ENCODE peak calls at places on chromosomes 11 and 22, in six cellular contexts. H is NCI-H2081; F is activated T-helper 9 cell treated with anti-CD3 and anti-CD28 coated beads, Interleukin-2, amount 50 U/mL, for 16 hours; C is NCI-H345; N is LHCN-M2; K is HFFc6. M is an unnamed sample.
A peak's percentile ranks its signal among the peaks of the same experiment; 100 is the strongest.

GRCh38 chr11:13260196-13260962 is 17.2 kb upstream of the BMAL1 start:
- DNase-seq in H (no peak), F (no peak), C (peak; percentile 72), N (peak; percentile 39), K (no peak), M (no peak)

GRCh38 chr11:120375076-120375475 is 38.9 kb downstream of the ARHGEF12 start:
- DNase-seq in H (no peak), F (no peak), C (no peak), N (peak; percentile 72), K (no peak), M (no peak)

GRCh38 chr11:87081358-87081757 is 43.6 kb downstream of the TMEM135 start:
- DNase-seq in H (no peak), F (no peak), C (no peak), N (no peak), K (no peak), M (no peak)

GRCh38 chr11:83092488-83093384 is 21.0 kb upstream of the RAB30 start:
- DNase-seq in H (peak; percentile 46), F (no peak), C (no peak), N (no peak), K (no peak), M (no peak)

GRCh38 chr22:27100789-27101188 is 443.4 kb downstream of the MIAT start:
- DNase-seq in H (no peak), F (no peak), C (no peak), N (peak; percentile 43), K (no peak), M (no peak)

GRCh38 chr11:132026746-132027145 is 656.3 kb downstream of the NTM start:
- DNase-seq in H (peak; percentile 39), F (no peak), C (no peak), N (no peak), K (no peak), M (no peak)

GRCh38 chr22:37501610-37502341 is 15.6 kb upstream of the MFNG start:
- DNase-seq in H (peak; percentile 47), F (no peak), C (no peak), N (peak; percentile 92), K (peak; percentile 69), M (no peak)

GRCh38 chr22:37884420-37884819 is 21.7 kb upstream of the MICALL1 start:
- DNase-seq in H (no peak), F (no peak), C (no peak), N (no peak), K (no peak), M (no peak)

GRCh38 chr22:31829505-31829904 is 75.7 kb downstream of the DEPDC5 start:
- DNase-seq in H (no peak), F (peak; percentile 28), C (no peak), N (peak; percentile 98), K (peak; percentile 93), M (peak; percentile 35)

GRCh38 chr11:27485930-27486773 is 13.6 kb upstream of the LGR4 start:
- DNase-seq in H (peak; percentile 62), F (no peak), C (peak; percentile 59), N (peak; percentile 63), K (peak; percentile 72), M (no peak)

GRCh38 chr11:23211221-23211620 is 350.9 kb upstream of the CCDC179 start:
- DNase-seq in H (no peak), F (no peak), C (no peak), N (peak; percentile 30), K (peak; percentile 35), M (no peak)

GRCh38 chr11:73334244-73335203 is 26.4 kb downstream of the ARHGEF17 start:
- DNase-seq in H (no peak), F (no peak), C (no peak), N (peak; percentile 85), K (peak; percentile 81), M (no peak)

GRCh38 chr11:8021920-8022319 is 34.8 kb downstream of the EIF3F start:
- DNase-seq in H (no peak), F (no peak), C (no peak), N (no peak), K (no peak), M (no peak)

GRCh38 chr22:49922484-49922883 is 4.0 kb downstream of the CRELD2 start:
- DNase-seq in H (no peak), F (no peak), C (no peak), N (no peak), K (no peak), M (no peak)

GRCh38 chr22:48071828-48072227 is 1309.4 kb downstream of the TBC1D22A start:
- DNase-seq in H (no peak), F (no peak), C (no peak), N (no peak), K (no peak), M (no peak)

GRCh38 chr11:614583-615452 is 932 bp downstream of the IRF7 start:
- DNase-seq in H (peak; percentile 28), F (no peak), C (no peak), N (peak; percentile 42), K (no peak), M (no peak)

GRCh38 chr11:119678351-119678750 is 50.6 kb downstream of the NECTIN1 start:
- DNase-seq in H (no peak), F (no peak), C (no peak), N (no peak), K (no peak), M (no peak)

GRCh38 chr11:103587951-103588788 is 448.3 kb upstream of the DDI1 start:
- DNase-seq in H (peak; percentile 79), F (no peak), C (peak; percentile 63), N (no peak), K (no peak), M (no peak)

GRCh38 chr22:43826142-43827093 is 14.3 kb upstream of the EFCAB6 start:
- DNase-seq in H (no peak), F (no peak), C (peak; percentile 4), N (peak; percentile 81), K (peak; percentile 18), M (no peak)

GRCh38 chr22:32325811-32326237 is 31.8 kb upstream of the RFPL3 start:
- DNase-seq in H (no peak), F (no peak), C (peak; percentile 27), N (no peak), K (no peak), M (no peak)

GRCh38 chr22:43110927-43111623 is 525 bp downstream of the BIK start:
- DNase-seq in H (no peak), F (peak; percentile 21), C (peak; percentile 33), N (no peak), K (no peak), M (peak; percentile 38)

GRCh38 chr11:65487467-65488272 is 11.2 kb upstream of the MALAT1 start:
- DNase-seq in H (peak; percentile 99), F (no peak), C (peak; percentile 99), N (peak; percentile 100), K (peak; percentile 100), M (peak; percentile 54)

GRCh38 chr11:109303342-109303741 is 118.6 kb upstream of the C11orf87 start:
- DNase-seq in H (no peak), F (no peak), C (peak; percentile 4), N (no peak), K (no peak), M (no peak)

GRCh38 chr22:22713416-22713815 is 69.0 kb downstream of the GGTLC2 start:
- DNase-seq in H (no peak), F (no peak), C (no peak), N (no peak), K (no peak), M (no peak)